ENCODE peak calls at places on chromosomes 5 and 9, in four cellular contexts. Q is tibial nerve, A is AG09309, P is colonic mucosa. H is an unnamed sample.
A peak's percentile ranks its signal among the peaks of the same experiment; 100 is the strongest.

GRCh38 chr5:133662578-133662977 is 50.2 kb upstream of the FSTL4 start:
- DNase-seq in P (no peak), A (no peak), Q (no peak), H (no peak)

GRCh38 chr5:14145356-14146334 is 2.5 kb downstream of the TRIO start:
- DNase-seq in A (no peak), Q (no peak), P (no peak), H (peak; percentile 85)

GRCh38 chr9:102521097-102521755 is 473.9 kb upstream of the CYLC2 start:
- DNase-seq in A (no peak), Q (no peak), P (no peak), H (peak; percentile 0)

GRCh38 chr5:180090769-180091546 is 19.4 kb upstream of the RNF130 start:
- DNase-seq in A (no peak), Q (no peak), P (peak; percentile 57), H (peak; percentile 38)

GRCh38 chr5:16550316-16550952 is 66.4 kb downstream of the RETREG1 start:
- DNase-seq in A (no peak), Q (no peak), P (peak; percentile 65), H (peak; percentile 40)

GRCh38 chr9:36140086-36141084 is 3.9 kb downstream of the GLIPR2 start:
- DNase-seq in Q (no peak), A (no peak), P (no peak), H (no peak)

GRCh38 chr5:13478831-13479465 is 465.5 kb downstream of the DNAH5 start:
- DNase-seq in A (peak; percentile 20), Q (no peak), P (no peak), H (peak; percentile 70)

GRCh38 chr5:132457371-132458225 is 33.0 kb downstream of the IRF1 start:
- DNase-seq in Q (no peak), P (no peak), A (peak; percentile 83), H (peak; percentile 81)

GRCh38 chr9:35711501-35712428 is 20.2 kb downstream of the TLN1 start:
- DNase-seq in P (no peak), A (no peak), Q (no peak), H (no peak)

GRCh38 chr9:78332381-78332780 is 35.5 kb downstream of the PSAT1 start:
- DNase-seq in Q (no peak), A (no peak), P (no peak), H (no peak)
- TF ChIP-seq CTCF in Q (no peak), A (no peak), P (no peak), H (no peak)

DNA sequence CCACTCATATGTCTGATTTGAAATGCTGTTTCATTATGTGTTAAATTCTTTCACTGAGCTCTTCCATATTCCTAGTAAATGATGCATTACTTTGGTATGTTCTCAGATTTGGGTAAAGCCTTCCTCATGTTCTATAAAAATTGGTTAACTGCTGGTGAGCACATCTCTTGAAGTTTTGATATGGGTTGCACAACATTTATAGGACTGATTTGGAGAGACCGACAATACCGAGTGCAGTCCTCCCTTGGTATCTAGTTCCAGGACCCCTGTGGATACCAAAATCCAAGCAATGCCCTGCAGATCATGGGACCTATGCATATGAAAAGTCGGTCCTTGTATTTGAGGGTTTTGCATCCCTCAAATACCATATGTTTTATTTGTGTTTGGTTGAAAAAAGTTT is 37.8 kb downstream of the WDR36 start:
- DNase-seq in A (peak; percentile 51), P (no peak), Q (no peak), H (peak; percentile 14)
- H3K4me3 ChIP-seq in A (no peak overlapping the region), P (no peak overlapping the region), Q (no peak overlapping the region), H (no peak overlapping the region)

DNA sequence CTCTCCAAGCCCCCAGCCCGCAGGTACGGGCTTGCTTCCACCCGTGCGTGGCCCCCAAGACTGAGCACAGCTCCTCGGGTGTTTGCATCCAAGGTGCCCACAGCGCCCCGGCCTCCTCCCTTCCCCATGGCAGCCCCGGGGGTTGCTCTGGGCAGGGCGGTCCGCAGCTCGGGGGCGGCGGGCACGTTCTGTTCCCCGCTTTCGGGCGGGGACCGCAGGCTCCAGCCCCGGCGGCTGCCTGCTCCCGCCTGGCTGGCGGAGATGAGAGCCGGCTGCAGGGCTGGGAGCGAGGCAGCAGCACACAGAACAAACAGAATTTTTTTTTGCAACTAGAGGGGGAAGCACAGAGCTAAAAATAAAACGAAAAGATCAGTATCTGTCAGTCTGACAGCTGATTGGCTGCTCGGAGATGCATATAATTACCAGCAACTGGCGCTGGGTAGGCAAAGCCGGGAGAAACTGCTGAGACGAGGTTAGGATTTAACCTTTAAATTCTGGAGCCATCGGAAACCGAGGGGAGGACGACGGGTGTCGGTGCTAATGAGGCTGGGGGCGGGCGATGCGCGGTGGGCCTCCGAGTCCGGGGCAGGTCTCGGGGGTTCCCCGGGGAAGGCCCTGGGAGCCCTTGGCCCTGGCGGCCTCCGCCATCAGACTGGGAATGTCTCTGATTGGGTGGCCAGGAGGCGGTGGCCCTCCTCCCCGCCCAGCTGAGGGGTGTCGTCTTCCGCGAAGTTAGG is 142.7 kb upstream of the IER5L start:
- DNase-seq in A (peak; percentile 73), Q (peak; percentile 26), P (no peak), H (peak; percentile 76)
- TF ChIP-seq CTCF in A (peak; percentile 16), Q (peak; percentile 36), P (no peak), H (no peak)

DNA sequence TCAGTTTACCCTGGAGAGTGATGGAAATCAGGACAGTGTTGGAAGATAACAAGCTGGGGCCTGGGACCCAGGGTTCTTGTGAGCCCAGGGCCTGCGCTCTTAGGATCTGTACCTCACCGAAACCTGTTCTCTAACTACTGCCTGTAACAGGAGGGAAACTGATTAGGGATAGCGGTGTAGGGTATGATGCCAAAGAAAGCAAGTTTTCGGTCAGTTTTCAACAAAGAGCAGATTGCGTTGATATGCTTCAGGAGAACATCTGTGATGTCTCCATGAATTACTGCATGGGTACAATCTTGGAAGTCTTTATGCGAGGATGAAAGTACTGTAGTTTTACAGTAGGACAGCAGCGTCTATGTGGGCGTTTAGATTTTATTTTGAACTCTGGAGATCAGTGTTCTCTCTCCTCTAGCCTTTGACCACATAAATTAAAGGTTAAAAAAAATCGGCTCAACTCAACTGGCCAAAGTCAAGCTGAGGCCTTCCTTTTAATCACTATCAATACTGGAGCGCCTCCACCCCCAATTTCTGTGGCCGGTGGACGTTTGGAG is 3.1 kb downstream of the NFIL3 start:
- DNase-seq in Q (no peak), A (no peak), P (no peak), H (peak; percentile 36)
- H3K4me3 ChIP-seq in Q (peak overlapping the region; percentile 73), A (peak overlapping the region; percentile 78), P (peak overlapping the region; percentile 64), H (peak overlapping the region; percentile 86)

GRCh38 chr9:69388596-69388995 is 63.6 kb downstream of the ENTREP1 start:
- DNase-seq in P (no peak), Q (no peak), A (no peak), H (no peak)

GRCh38 chr9:69386651-69387050 is 61.6 kb downstream of the ENTREP1 start:
- DNase-seq in P (no peak), A (no peak), Q (no peak), H (no peak)

GRCh38 chr9:69391946-69392345 is 66.9 kb downstream of the ENTREP1 start:
- DNase-seq in A (no peak), P (no peak), Q (no peak), H (no peak)

GRCh38 chr9:69391487-69391886 is 66.5 kb downstream of the ENTREP1 start:
- DNase-seq in P (no peak), A (no peak), Q (no peak), H (no peak)

GRCh38 chr9:69389437-69389995 is 64.5 kb downstream of the ENTREP1 start:
- DNase-seq in P (no peak), A (no peak), Q (no peak), H (no peak)
- TF ChIP-seq CTCF in P (no peak), A (no peak), Q (no peak), H (no peak)

DNA sequence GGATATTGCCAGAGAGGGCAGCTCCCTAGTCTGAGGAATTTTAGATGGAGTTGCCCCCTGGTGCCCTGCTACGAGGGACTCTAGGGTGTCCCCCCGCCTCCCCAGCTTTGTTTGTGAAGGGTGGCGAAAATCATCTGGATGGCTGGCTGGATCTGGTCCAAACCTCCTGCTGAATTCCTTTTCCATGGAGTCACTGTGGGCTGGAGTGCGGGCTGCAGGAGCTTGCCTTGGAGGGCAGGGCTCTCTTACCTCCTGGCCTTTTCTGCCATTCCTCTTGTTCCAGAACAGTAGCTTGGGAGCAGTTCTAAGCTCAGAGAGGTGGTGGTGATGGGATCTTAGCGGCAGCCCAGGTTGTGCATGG is 2.1 kb downstream of the SYNPO start:
- DNase-seq in Q (peak; percentile 76), A (peak; percentile 60), P (peak; percentile 57), H (peak; percentile 86)
- H3K4me3 ChIP-seq in Q (no peak overlapping the region), A (peak overlapping the region; percentile 16), P (no peak overlapping the region), H (peak overlapping the region; percentile 48)

DNA sequence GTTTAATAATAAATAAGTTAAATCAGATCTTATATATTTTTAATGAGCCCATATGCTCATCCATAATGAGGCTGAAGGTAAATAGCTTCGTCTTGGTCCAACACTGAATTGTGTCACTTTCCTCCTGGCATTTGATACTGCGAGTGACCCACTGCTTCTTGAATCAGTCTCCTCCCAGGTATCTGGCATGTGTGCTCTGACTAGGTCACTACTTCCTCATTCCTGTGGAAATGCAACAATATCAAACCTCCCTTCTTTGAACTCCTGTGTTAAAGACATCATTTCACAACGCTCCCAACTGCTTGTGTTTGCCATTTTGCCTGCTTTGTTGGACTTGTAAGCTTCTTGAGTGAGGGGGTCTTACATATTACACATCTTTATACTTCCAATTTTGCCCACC is 157.7 kb downstream of the SLC24A2 start:
- DNase-seq in A (no peak), P (no peak), Q (no peak), H (no peak)
- TF ChIP-seq CTCF in A (no peak), P (no peak), Q (no peak), H (no peak)